ENCODE peak calls at places on chromosomes 3 and 15, in four cellular contexts. I, N, P and R are unnamed samples.

GRCh38 chr3:43759297-43759782 is 68.6 kb downstream of the ABHD5 start:
- DNase-seq in I (peak; percentile 56), N (no peak), P (no peak), R (no peak)

GRCh38 chr3:48433472-48434118 is 3.7 kb upstream of the PLXNB1 start:
- DNase-seq in I (no peak), N (peak; percentile 46), P (no peak), R (no peak)

GRCh38 chr3:128392812-128393544 is 73.7 kb downstream of the DNAJB8 start:
- DNase-seq in I (no peak), N (no peak), P (no peak), R (peak; percentile 78)

GRCh38 chr3:56467108-56467507 is 1.2 kb downstream of the ERC2 start:
- DNase-seq in I (no peak), N (peak; percentile 7), P (peak; percentile 28), R (peak; percentile 91)

GRCh38 chr15:85614059-85614458 is 180.7 kb downstream of the KLHL25 start:
- DNase-seq in I (no peak), N (no peak), P (no peak), R (no peak)

GRCh38 chr15:50676799-50677483 is 9.7 kb downstream of the TRPM7 start:
- DNase-seq in I (peak; percentile 48), N (no peak), P (no peak), R (no peak)

GRCh38 chr3:156183396-156183795 is 63.0 kb downstream of the KCNAB1 start:
- DNase-seq in I (no peak), N (no peak), P (no peak), R (no peak)

GRCh38 chr15:41490355-41490754 is 3.3 kb upstream of the ITPKA start:
- DNase-seq in I (peak; percentile 80), N (no peak), P (no peak), R (no peak)

GRCh38 chr3:87336761-87337160 is 60.4 kb upstream of the POU1F1 start:
- DNase-seq in I (no peak), N (no peak), P (no peak), R (no peak)

GRCh38 chr15:36332301-36332700 is 247.1 kb upstream of the CDIN1 start:
- DNase-seq in I (no peak), N (no peak), P (no peak), R (no peak)

GRCh38 chr3:96106701-96107100 is 707.7 kb upstream of the EPHA6 start:
- DNase-seq in I (no peak), N (no peak), P (no peak), R (no peak)

GRCh38 chr3:195181781-195182469 is 89.0 kb downstream of the XXYLT1 start:
- DNase-seq in I (no peak), N (no peak), P (peak; percentile 15), R (no peak)

GRCh38 chr3:195180490-195181106 is 90.4 kb downstream of the XXYLT1 start:
- DNase-seq in I (no peak), N (no peak), P (peak; percentile 23), R (no peak)

GRCh38 chr3:195181107-195181498 is 89.9 kb downstream of the XXYLT1 start:
- DNase-seq in I (no peak), N (no peak), P (peak; percentile 8), R (no peak)

GRCh38 chr3:195183071-195183776 is 87.7 kb downstream of the XXYLT1 start:
- DNase-seq in I (no peak), N (no peak), P (peak; percentile 17), R (no peak)

GRCh38 chr3:195182470-195182795 is 88.5 kb downstream of the XXYLT1 start:
- DNase-seq in I (no peak), N (no peak), P (peak; percentile 79), R (no peak)
- H3K27ac ChIP-seq in I (no peak overlapping the region), N (no peak overlapping the region), P (peak overlapping the region; percentile 75), R (no peak overlapping the region)

DNA sequence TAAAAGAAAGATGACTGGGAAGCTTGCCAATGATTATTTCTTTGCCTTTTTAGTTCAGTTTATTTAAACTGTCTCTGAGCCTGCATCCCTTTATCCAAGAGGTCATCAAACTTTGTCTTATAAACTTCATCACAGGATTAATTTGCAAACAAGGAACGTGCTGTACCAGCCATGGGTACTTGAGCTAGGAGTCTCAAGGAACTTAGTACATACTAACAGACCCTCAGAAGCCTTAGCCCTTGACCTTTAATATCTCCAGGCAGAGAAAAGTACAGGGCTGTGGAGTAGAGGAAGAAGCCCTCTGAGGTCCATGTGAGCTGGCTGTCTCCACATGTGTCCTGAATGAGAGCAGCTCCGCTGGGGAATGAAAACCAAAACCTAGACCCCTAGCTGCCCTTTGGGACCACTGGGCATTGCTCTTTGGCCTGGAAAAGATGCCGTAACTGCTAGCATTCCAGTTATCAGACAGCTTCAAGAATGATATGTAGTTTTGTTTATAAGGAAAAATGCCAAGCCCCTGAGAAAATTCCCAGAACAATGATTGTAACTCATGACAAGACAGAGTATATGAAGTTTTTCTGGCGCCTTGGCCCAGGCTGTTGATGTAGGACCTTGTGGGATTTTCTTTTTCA is 92.1 kb downstream of the ASB7 start:
- DNase-seq in I (no peak), N (peak; percentile 7), P (peak; percentile 67), R (no peak)
- H3K4me3 ChIP-seq in I (no peak overlapping the region), N (no peak overlapping the region), P (no peak overlapping the region), R (no peak overlapping the region)

GRCh38 chr3:33006081-33006480 is 54.6 kb downstream of the CCR4 start:
- DNase-seq in I (no peak), N (no peak), P (no peak), R (no peak)
- H3K4me1 ChIP-seq in I (no peaks in the 10 kb centered on the region), N (no peaks in the 10 kb centered on the region), P (no peaks in the 10 kb centered on the region), R (no peaks in the 10 kb centered on the region)

GRCh38 chr3:169668957-169669681 is 5.6 kb upstream of the MECOM start:
- DNase-seq in I (no peak), N (peak; percentile 57), P (peak; percentile 32), R (peak; percentile 95)
- H3K27ac ChIP-seq in I (no peak overlapping the region), N (no peak overlapping the region), P (peak overlapping the region; percentile 42), R (peak overlapping the region; percentile 93)

GRCh38 chr15:33126559-33127290 is 67.8 kb downstream of the FMN1 start:
- DNase-seq in I (peak; percentile 83), N (peak; percentile 71), P (peak; percentile 24), R (peak; percentile 71)
- H3K4me3 ChIP-seq in I (no peak overlapping the region), N (no peak overlapping the region), P (no peak overlapping the region), R (no peak overlapping the region)

GRCh38 chr3:133574260-133574881 is 885 bp downstream of the CDV3 start:
- DNase-seq in I (peak; percentile 61), N (peak; percentile 39), P (peak; percentile 59), R (peak; percentile 69)
- H3K4me1 ChIP-seq in I (peaks cover 61% of the 10 kb centered on the region), N (peaks cover 40% of the 10 kb centered on the region), P (peaks cover 3% of the 10 kb centered on the region), R (peaks cover 64% of the 10 kb centered on the region)